ENCODE peak calls at places on chromosome 15, in nine cellular contexts. P is tibial artery; W is spleen; G is CD4-positive, alpha-beta T cell; J is cardiac fibroblast; K is GM12865; Y is heart left ventricle; T is fibroblast of lung; V is left lung. I is an unnamed sample.

GRCh38 chr15:66592505-66593218 is 26.9 kb upstream of the LCTL start:
- DNase-seq in J (peak), P (no peak), V (no peak), Y (no peak), T (no peak), K (no peak), W (no peak), G (no peak), I (no peak)

GRCh38 chr15:90598053-90598577 is 68.4 kb downstream of the CRTC3 start:
- DNase-seq in K (peak), G (no peak), V (no peak), W (peak), P (peak), Y (peak), T (no peak), J (peak), I (peak)

GRCh38 chr15:89912674-89913396 is at the start of gene ARPIN:
- DNase-seq in J (peak), W (no peak), P (peak), V (peak), T (peak), Y (peak), G (no peak), K (no peak), I (peak)

GRCh38 chr15:25481208-25481862 is 42.5 kb upstream of the UBE3A start:
- DNase-seq in W (no peak), P (no peak), G (no peak), K (no peak), T (peak), J (no peak), Y (no peak), V (no peak), I (no peak)

GRCh38 chr15:66077320-66077663 is 176.3 kb downstream of the MEGF11 start:
- DNase-seq in P (no peak), K (no peak), W (no peak), G (no peak), T (no peak), V (no peak), J (no peak), Y (no peak), I (no peak)

GRCh38 chr15:90063733-90064247 is 38.5 kb downstream of the IDH2 start:
- DNase-seq in T (no peak), W (peak), J (no peak), G (no peak), V (peak), K (peak), Y (no peak), P (peak), I (no peak)

GRCh38 chr15:55868707-55869106 is 124.7 kb downstream of the NEDD4 start:
- DNase-seq in T (peak), W (no peak), G (no peak), J (no peak), Y (no peak), K (no peak), P (no peak), V (no peak), I (no peak)

GRCh38 chr15:29102911-29103824 is 166.5 kb downstream of the NSMCE3 start:
- DNase-seq in K (no peak), P (no peak), G (no peak), V (peak), Y (peak), J (peak), T (no peak), W (peak), I (peak)

GRCh38 chr15:57696146-57696545 is 10.4 kb upstream of the POLR2M start:
- DNase-seq in Y (no peak), J (no peak), T (no peak), K (no peak), G (no peak), P (no peak), W (no peak), V (no peak), I (no peak)

GRCh38 chr15:82159922-82160321 is 102.6 kb downstream of the EFL1 start:
- DNase-seq in Y (no peak), W (no peak), J (peak), P (no peak), K (no peak), V (no peak), G (no peak), T (peak), I (no peak)

GRCh38 chr15:39153718-39154117 is 427.2 kb upstream of the THBS1 start:
- DNase-seq in V (no peak), W (no peak), G (no peak), P (no peak), J (peak), T (peak), K (no peak), Y (no peak), I (no peak)

GRCh38 chr15:30872341-30872748 is 31.4 kb upstream of the FAN1 start:
- DNase-seq in Y (no peak), T (no peak), W (no peak), V (no peak), K (no peak), P (no peak), G (no peak), J (no peak), I (peak)

GRCh38 chr15:72445426-72445825 is 28.7 kb upstream of the ARIH1 start:
- DNase-seq in Y (no peak), P (no peak), T (no peak), V (no peak), K (no peak), W (no peak), J (peak), G (no peak), I (no peak)

GRCh38 chr15:74723754-74724334 is 1.5 kb downstream of the CYP1A1 start:
- DNase-seq in J (peak), W (no peak), P (no peak), G (no peak), K (peak), Y (no peak), T (peak), V (no peak), I (no peak)

GRCh38 chr15:79090487-79091203 is at the start of gene RASGRF1:
- DNase-seq in J (no peak), V (no peak), K (no peak), Y (no peak), P (no peak), T (no peak), G (no peak), W (no peak), I (no peak)

GRCh38 chr15:57559875-57560274 is 31.8 kb upstream of the MYZAP start:
- DNase-seq in P (peak), K (peak), V (no peak), W (peak), T (no peak), Y (peak), G (peak), J (peak), I (peak)

GRCh38 chr15:57772223-57772957 is 65.9 kb downstream of the POLR2M start:
- DNase-seq in K (no peak), G (no peak), J (peak), T (peak), W (no peak), Y (no peak), V (no peak), P (no peak), I (no peak)

GRCh38 chr15:51828621-51829359 is 663 bp upstream of the TMOD3 start:
- DNase-seq in T (peak), J (no peak), P (no peak), V (no peak), K (no peak), Y (no peak), G (no peak), W (no peak), I (no peak)

GRCh38 chr15:77500986-77501385 is 80.3 kb downstream of the HMG20A start:
- DNase-seq in J (peak), T (peak), V (no peak), W (no peak), G (no peak), K (no peak), P (no peak), Y (no peak), I (no peak)

GRCh38 chr15:58148120-58148519 is 9.9 kb downstream of the AQP9 start:
- DNase-seq in W (no peak), T (no peak), K (no peak), J (no peak), G (no peak), Y (no peak), P (no peak), V (no peak), I (no peak)

GRCh38 chr15:100663066-100663465 is 60.7 kb downstream of the ASB7 start:
- DNase-seq in V (no peak), W (no peak), T (peak), K (no peak), G (no peak), P (no peak), J (no peak), Y (no peak), I (no peak)

GRCh38 chr15:62306851-62307504 is 141.9 kb upstream of the C2CD4B start:
- DNase-seq in J (peak), W (no peak), T (peak), V (no peak), Y (peak), P (peak), K (peak), G (no peak), I (peak)

GRCh38 chr15:84846269-84846668 is 29.1 kb downstream of the ALPK3 start:
- DNase-seq in G (no peak), P (no peak), V (no peak), T (no peak), K (no peak), W (no peak), Y (no peak), J (no peak), I (no peak)

GRCh38 chr15:98123297-98123696 is 162.8 kb downstream of the ARRDC4 start:
- DNase-seq in P (no peak), K (no peak), W (no peak), G (no peak), V (no peak), J (no peak), T (no peak), Y (no peak), I (no peak)

GRCh38 chr15:88014492-88014891 is 242.0 kb downstream of the NTRK3 start:
- DNase-seq in V (no peak), T (no peak), G (no peak), W (no peak), J (no peak), K (no peak), P (no peak), Y (no peak), I (no peak)

GRCh38 chr15:40843885-40844542 is at the start of gene SPINT1:
- DNase-seq in T (peak), G (no peak), V (peak), K (peak), J (no peak), Y (no peak), P (no peak), W (no peak), I (peak)

GRCh38 chr15:79689030-79689429 is 207.8 kb downstream of the MTHFS start:
- DNase-seq in Y (no peak), V (no peak), P (no peak), G (no peak), W (no peak), J (no peak), K (no peak), T (no peak), I (no peak)

GRCh38 chr15:52066842-52067544 is 45.6 kb downstream of the BCL2L10 start:
- DNase-seq in T (no peak), W (no peak), P (no peak), K (no peak), Y (no peak), J (no peak), G (no peak), V (no peak), I (no peak)

GRCh38 chr15:35479423-35479822 is 66.5 kb downstream of the DPH6 start:
- DNase-seq in P (no peak), V (no peak), T (no peak), W (no peak), K (no peak), Y (no peak), G (no peak), J (no peak), I (no peak)

GRCh38 chr15:22891426-22892210 is 53.2 kb downstream of the NIPA2 start:
- DNase-seq in W (peak), K (no peak), V (no peak), T (no peak), G (no peak), P (no peak), Y (no peak), J (no peak), I (no peak)

GRCh38 chr15:51775967-51776816 is 24.8 kb downstream of the TMOD2 start:
- DNase-seq in G (peak), T (peak), V (no peak), J (peak), K (peak), Y (no peak), W (no peak), P (peak), I (peak)

GRCh38 chr15:95690631-95691340 is 639.7 kb upstream of the NR2F2 start:
- DNase-seq in Y (no peak), V (no peak), T (peak), J (no peak), W (no peak), K (peak), G (no peak), P (no peak), I (no peak)
- TF ChIP-seq CTCF in Y (no peak), V (no peak), T (no peak), J (no peak), W (no peak), K (no peak), G (no peak), P (no peak), I (no peak)

DNA sequence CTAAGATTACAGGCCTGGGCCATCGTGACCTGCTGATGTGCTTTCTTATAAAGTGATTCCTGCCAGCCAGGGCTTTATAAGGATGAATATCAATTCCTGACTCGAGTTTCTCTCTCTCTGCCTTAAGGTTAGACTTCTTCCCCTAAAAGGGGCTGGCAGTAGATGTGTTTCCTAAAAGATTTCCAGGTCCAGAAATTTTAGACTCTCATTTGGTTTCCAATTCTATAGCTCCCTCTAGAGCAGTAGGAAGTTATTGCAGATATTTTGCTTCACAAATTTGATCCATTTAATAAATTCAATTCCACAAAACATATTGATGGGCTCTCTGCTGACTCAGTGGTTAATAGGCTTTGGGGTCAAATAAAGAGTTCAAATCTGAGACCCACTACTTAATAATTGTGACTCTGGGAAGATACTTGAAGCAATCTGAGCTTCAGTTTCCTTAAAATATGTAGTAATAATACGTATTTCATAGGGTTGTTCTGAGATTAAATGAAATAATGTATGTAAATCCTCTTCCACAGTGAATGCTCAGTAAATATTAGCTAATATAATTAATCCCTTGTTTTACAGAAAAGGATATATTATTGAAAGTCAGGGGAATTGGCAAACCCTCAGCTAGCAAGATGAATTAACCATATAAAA is 2.1 kb downstream of the TRIM69 start:
- DNase-seq in V (no peak), W (no peak), J (peak), G (no peak), P (no peak), T (peak), Y (no peak), K (peak), I (no peak)
- TF ChIP-seq CTCF in V (peak), W (peak), J (peak), G (peak), P (peak), T (peak), Y (peak), K (peak), I (peak)

GRCh38 chr15:68389041-68389930 is 42.7 kb downstream of the ITGA11 start:
- DNase-seq in W (no peak), T (no peak), V (no peak), G (no peak), K (peak), J (no peak), Y (no peak), P (no peak), I (no peak)
- TF ChIP-seq CTCF in W (no peak), T (no peak), V (no peak), G (no peak), K (no peak), J (peak), Y (no peak), P (no peak), I (no peak)

GRCh38 chr15:48641416-48641815 is 4.1 kb downstream of the FBN1 start:
- DNase-seq in P (no peak), Y (no peak), G (no peak), W (no peak), K (peak), J (peak), V (no peak), T (no peak), I (peak)
- TF ChIP-seq CTCF in P (no peak), Y (peak), G (no peak), W (no peak), K (peak), J (peak), V (no peak), T (peak), I (no peak)

I was measured in activated CD8-positive, alpha-beta T cell treated with anti-CD3 and anti-CD28 coated beads for 36 hours.